ENCODE peak calls at places on chromosomes 7 and 10, in four cellular contexts. One of them, this sample, is unnamed. For H3K4me1, the result is how much of the 10 kb centered on the place peaks cover.

GRCh38 chr7:77811895-77812685 is 13.5 kb downstream of the PHTF2 start:
- DNase-seq in PC-3: peak
- DNase-seq in HCT116: no peak
- DNase-seq in CD8-positive, alpha-beta T cell: no peak
- DNase-seq in this sample: no peak

GRCh38 chr10:132248455-132249231 is 59.1 kb downstream of the STK32C start:
- DNase-seq in PC-3: peak
- DNase-seq in HCT116: peak
- DNase-seq in CD8-positive, alpha-beta T cell: peak
- DNase-seq in this sample: peak

GRCh38 chr7:114703677-114704076 is 218.2 kb upstream of the MDFIC start:
- DNase-seq in PC-3: peak
- DNase-seq in HCT116: no peak
- DNase-seq in CD8-positive, alpha-beta T cell: no peak
- DNase-seq in this sample: no peak

GRCh38 chr10:27225642-27226257 is 14.8 kb downstream of the ACBD5 start:
- DNase-seq in PC-3: no peak
- DNase-seq in HCT116: no peak
- DNase-seq in CD8-positive, alpha-beta T cell: no peak
- DNase-seq in this sample: no peak

GRCh38 chr10:63718453-63718852 is 197.3 kb downstream of the REEP3 start:
- DNase-seq in PC-3: peak
- DNase-seq in HCT116: no peak
- DNase-seq in CD8-positive, alpha-beta T cell: no peak
- DNase-seq in this sample: no peak

GRCh38 chr10:104084482-104085142 is 1.1 kb downstream of the COL17A1 start:
- DNase-seq in PC-3: no peak
- DNase-seq in HCT116: no peak
- DNase-seq in CD8-positive, alpha-beta T cell: no peak
- DNase-seq in this sample: no peak

GRCh38 chr10:32163076-32163773 is 107.0 kb upstream of the KIF5B start:
- DNase-seq in PC-3: no peak
- DNase-seq in HCT116: no peak
- DNase-seq in CD8-positive, alpha-beta T cell: no peak
- DNase-seq in this sample: no peak

GRCh38 chr10:4270116-4270515 is 485.1 kb upstream of the KLF6 start:
- DNase-seq in PC-3: peak
- DNase-seq in HCT116: no peak
- DNase-seq in CD8-positive, alpha-beta T cell: no peak
- DNase-seq in this sample: no peak

GRCh38 chr7:68279827-68280400 is 1283.3 kb downstream of the TYW1 start:
- DNase-seq in PC-3: no peak
- DNase-seq in HCT116: no peak
- DNase-seq in CD8-positive, alpha-beta T cell: no peak
- DNase-seq in this sample: no peak

GRCh38 chr7:48360574-48360973 is 189.3 kb downstream of the ABCA13 start:
- DNase-seq in PC-3: peak
- DNase-seq in HCT116: no peak
- DNase-seq in CD8-positive, alpha-beta T cell: no peak
- DNase-seq in this sample: no peak

GRCh38 chr10:111297351-111297848 is 220.6 kb downstream of the ADRA2A start:
- DNase-seq in PC-3: no peak
- DNase-seq in HCT116: no peak
- DNase-seq in CD8-positive, alpha-beta T cell: no peak
- DNase-seq in this sample: no peak

GRCh38 chr7:22001345-22002004 is 55.8 kb upstream of the CDCA7L start:
- DNase-seq in PC-3: peak
- DNase-seq in HCT116: peak
- DNase-seq in CD8-positive, alpha-beta T cell: no peak
- DNase-seq in this sample: peak

GRCh38 chr7:124898523-124898922 is 31.1 kb downstream of the POT1 start:
- DNase-seq in PC-3: no peak
- DNase-seq in HCT116: no peak
- DNase-seq in CD8-positive, alpha-beta T cell: no peak
- DNase-seq in this sample: no peak

GRCh38 chr10:33777223-33777622 is 442.8 kb upstream of the NRP1 start:
- DNase-seq in PC-3: no peak
- DNase-seq in HCT116: no peak
- DNase-seq in CD8-positive, alpha-beta T cell: no peak
- DNase-seq in this sample: no peak

GRCh38 chr10:33774857-33775256 is 440.4 kb upstream of the NRP1 start:
- DNase-seq in PC-3: no peak
- DNase-seq in HCT116: no peak
- DNase-seq in CD8-positive, alpha-beta T cell: no peak
- DNase-seq in this sample: no peak

GRCh38 chr10:33773895-33774480 is 439.5 kb upstream of the NRP1 start:
- DNase-seq in PC-3: no peak
- DNase-seq in HCT116: no peak
- DNase-seq in CD8-positive, alpha-beta T cell: no peak
- DNase-seq in this sample: no peak

GRCh38 chr10:33772370-33773331 is 438.2 kb upstream of the NRP1 start:
- DNase-seq in PC-3: no peak
- DNase-seq in HCT116: no peak
- DNase-seq in CD8-positive, alpha-beta T cell: no peak
- DNase-seq in this sample: peak

DNA sequence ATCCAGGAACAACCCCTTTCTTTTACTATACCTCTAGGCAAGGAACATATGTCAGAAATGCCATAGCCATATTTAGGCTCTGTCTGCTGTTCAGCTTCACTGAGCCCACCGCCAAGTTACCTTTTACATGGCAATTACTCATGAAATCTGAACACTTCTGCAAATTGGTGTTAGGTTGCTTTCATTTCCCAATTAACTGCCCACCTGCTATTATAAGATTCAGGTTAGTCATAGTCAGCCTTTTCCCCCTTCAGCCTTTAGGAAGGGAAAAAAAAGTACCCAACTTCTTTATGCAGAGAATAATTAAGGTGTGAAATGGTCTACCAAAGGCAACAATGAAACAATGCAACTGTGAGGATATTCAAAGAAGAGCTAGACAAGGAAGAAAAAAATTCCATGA is 442.0 kb upstream of the NRP1 start:
- DNase-seq in PC-3: no peak
- DNase-seq in HCT116: no peak
- DNase-seq in CD8-positive, alpha-beta T cell: no peak
- DNase-seq in this sample: no peak
- H3K4me1 ChIP-seq in PC-3: under half
- H3K4me1 ChIP-seq in HCT116: under half
- H3K4me1 ChIP-seq in CD8-positive, alpha-beta T cell: under half
- H3K4me1 ChIP-seq in this sample: under half

DNA sequence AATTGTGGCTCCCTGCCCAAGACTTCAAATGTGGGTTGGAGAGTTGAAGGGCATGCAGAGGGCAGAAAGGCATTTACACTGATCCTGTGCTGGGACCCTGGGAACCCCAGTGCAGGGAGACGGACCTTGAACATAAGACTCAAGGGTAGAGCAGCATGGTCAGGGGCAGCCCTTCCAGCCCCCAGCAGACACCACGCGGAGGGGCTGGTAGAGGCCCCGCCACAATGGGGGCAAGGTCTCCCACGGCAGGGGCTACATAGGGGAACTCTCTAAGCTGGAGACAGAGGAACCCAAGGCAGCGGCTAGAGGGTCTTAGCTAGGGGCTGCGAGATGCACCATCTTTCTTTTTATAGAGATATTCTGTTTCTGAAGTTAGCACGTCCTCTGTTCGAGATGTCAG is 45.2 kb upstream of the EBF3 start:
- DNase-seq in PC-3: no peak
- DNase-seq in HCT116: no peak
- DNase-seq in CD8-positive, alpha-beta T cell: no peak
- DNase-seq in this sample: no peak
- H3K4me1 ChIP-seq in PC-3: under half
- H3K4me1 ChIP-seq in HCT116: under half
- H3K4me1 ChIP-seq in CD8-positive, alpha-beta T cell: under half
- H3K4me1 ChIP-seq in this sample: under half

GRCh38 chr7:24825931-24826661 is 68.8 kb upstream of the GSDME start:
- DNase-seq in PC-3: peak
- DNase-seq in HCT116: peak
- DNase-seq in CD8-positive, alpha-beta T cell: peak
- DNase-seq in this sample: no peak
- H3K4me1 ChIP-seq in PC-3: half or more
- H3K4me1 ChIP-seq in HCT116: half or more
- H3K4me1 ChIP-seq in CD8-positive, alpha-beta T cell: under half
- H3K4me1 ChIP-seq in this sample: under half

GRCh38 chr10:77162697-77163096 is 474.9 kb downstream of the KCNMA1 start:
- DNase-seq in PC-3: peak
- DNase-seq in HCT116: no peak
- DNase-seq in CD8-positive, alpha-beta T cell: no peak
- DNase-seq in this sample: no peak
- H3K4me1 ChIP-seq in PC-3: half or more
- H3K4me1 ChIP-seq in HCT116: under half
- H3K4me1 ChIP-seq in CD8-positive, alpha-beta T cell: under half
- H3K4me1 ChIP-seq in this sample: under half

GRCh38 chr10:113059001-113059780 is 109.1 kb downstream of the TCF7L2 start:
- DNase-seq in PC-3: no peak
- DNase-seq in HCT116: no peak
- DNase-seq in CD8-positive, alpha-beta T cell: no peak
- DNase-seq in this sample: no peak
- H3K4me1 ChIP-seq in PC-3: under half
- H3K4me1 ChIP-seq in HCT116: half or more
- H3K4me1 ChIP-seq in CD8-positive, alpha-beta T cell: under half
- H3K4me1 ChIP-seq in this sample: under half

GRCh38 chr7:55087521-55087961 is 68.7 kb downstream of the EGFR start:
- DNase-seq in PC-3: no peak
- DNase-seq in HCT116: no peak
- DNase-seq in CD8-positive, alpha-beta T cell: no peak
- DNase-seq in this sample: no peak
- H3K4me1 ChIP-seq in PC-3: under half
- H3K4me1 ChIP-seq in HCT116: half or more
- H3K4me1 ChIP-seq in CD8-positive, alpha-beta T cell: under half
- H3K4me1 ChIP-seq in this sample: under half

DNA sequence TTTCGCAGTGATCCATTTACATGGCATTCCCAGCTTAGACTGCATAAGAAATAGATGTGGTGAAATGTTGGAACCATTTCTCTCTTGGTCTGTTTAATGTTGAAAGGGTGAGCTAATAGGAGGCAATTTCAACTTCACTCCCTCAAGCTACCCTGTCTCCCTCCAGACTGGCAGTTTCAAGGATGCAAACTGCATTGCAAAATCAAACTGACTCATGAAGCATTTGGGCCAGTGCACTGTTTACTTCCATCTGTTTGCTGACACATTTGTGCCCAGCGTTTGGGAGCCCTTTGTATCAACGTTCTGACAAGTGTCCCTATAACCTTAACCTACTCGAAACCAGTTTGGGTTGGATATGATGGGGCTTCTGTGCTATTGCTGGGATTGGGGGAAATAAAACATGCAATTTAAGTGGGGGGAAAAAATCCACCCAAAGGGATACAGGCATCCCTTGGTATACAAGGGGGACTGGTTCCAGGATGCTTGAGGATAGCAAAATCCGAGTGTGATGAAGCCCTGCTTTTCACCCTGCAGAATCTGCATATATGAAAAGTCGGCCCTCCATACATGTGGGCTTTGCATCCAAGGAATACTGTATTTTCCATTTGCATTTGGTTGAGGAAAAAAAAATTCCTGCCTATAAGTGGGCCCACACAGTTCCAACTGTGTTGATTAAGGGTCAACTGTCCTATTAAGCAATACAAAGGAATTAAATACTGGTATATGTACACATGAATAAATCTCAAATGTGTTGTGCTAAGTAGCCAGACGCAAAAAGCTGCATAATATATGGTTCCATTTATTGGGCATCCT is 15.6 kb downstream of the RHEB start:
- DNase-seq in PC-3: peak
- DNase-seq in HCT116: no peak
- DNase-seq in CD8-positive, alpha-beta T cell: no peak
- DNase-seq in this sample: no peak
- H3K4me1 ChIP-seq in PC-3: under half
- H3K4me1 ChIP-seq in HCT116: under half
- H3K4me1 ChIP-seq in CD8-positive, alpha-beta T cell: under half
- H3K4me1 ChIP-seq in this sample: under half

This sample was measured in iPS DF 6.9.